ENCODE peak calls at places on chromosomes 11 and 22, in six cellular contexts. J is A549, G is IMR-90, C is HEK293T, E is GM12878, L is HepG2. Y is an unnamed sample.
A peak's percentile ranks its signal among the peaks of the same experiment; 100 is the strongest.

GRCh38 chr22:49207008-49207775 is 620.5 kb downstream of the BRD1 start:
- DNase-seq in J (no peak), G (no peak), C (no peak), E (no peak), L (no peak), Y (no peak)

GRCh38 chr22:21001601-21002325 is at the start of gene THAP7:
- DNase-seq in J (peak; percentile 92), G (peak; percentile 93), C (peak; percentile 96), E (peak; percentile 91), L (peak; percentile 90), Y (peak; percentile 100)

GRCh38 chr11:121299417-121299816 is 6.8 kb downstream of the SC5D start:
- DNase-seq in J (no peak), G (peak; percentile 19), C (no peak), E (no peak), L (no peak), Y (no peak)

GRCh38 chr11:5937868-5938602 is 4.0 kb upstream of the OR56A3 start:
- DNase-seq in J (no peak), G (no peak), C (no peak), E (no peak), L (no peak), Y (no peak)

GRCh38 chr11:45773271-45774022 is 31.5 kb upstream of the SLC35C1 start:
- DNase-seq in J (no peak), G (no peak), C (no peak), E (no peak), L (no peak), Y (no peak)

GRCh38 chr11:76265771-76266241 is 59.5 kb upstream of the WNT11 start:
- DNase-seq in J (no peak), G (no peak), C (no peak), E (no peak), L (no peak), Y (no peak)

GRCh38 chr11:124108158-124108557 is 7.1 kb upstream of the VWA5A start:
- DNase-seq in J (peak; percentile 29), G (peak; percentile 15), C (no peak), E (no peak), L (peak; percentile 3), Y (peak; percentile 76)

GRCh38 chr22:40310081-40310770 is 36.1 kb upstream of the ADSL start:
- DNase-seq in J (no peak), G (peak; percentile 93), C (no peak), E (no peak), L (no peak), Y (no peak)

GRCh38 chr11:12259956-12260355 is 117.4 kb upstream of the PARVA start:
- DNase-seq in J (no peak), G (no peak), C (no peak), E (no peak), L (no peak), Y (no peak)

GRCh38 chr11:100863080-100863581 is 176.0 kb downstream of the ARHGAP42 start:
- DNase-seq in J (peak; percentile 19), G (peak; percentile 95), C (no peak), E (peak; percentile 49), L (no peak), Y (peak; percentile 75)

GRCh38 chr11:104705475-104706195 is 192.6 kb downstream of the CASP12 start:
- DNase-seq in J (no peak), G (peak; percentile 18), C (no peak), E (peak; percentile 59), L (no peak), Y (no peak)

GRCh38 chr11:126594921-126595367 is 239.5 kb downstream of the ST3GAL4 start:
- DNase-seq in J (no peak), G (no peak), C (no peak), E (no peak), L (no peak), Y (no peak)

GRCh38 chr11:126598344-126599092 is 243.0 kb downstream of the ST3GAL4 start:
- DNase-seq in J (no peak), G (no peak), C (no peak), E (no peak), L (no peak), Y (no peak)

GRCh38 chr11:126596474-126596873 is 241.0 kb downstream of the ST3GAL4 start:
- DNase-seq in J (no peak), G (no peak), C (no peak), E (no peak), L (no peak), Y (no peak)

GRCh38 chr11:126595560-126595959 is 240.1 kb downstream of the ST3GAL4 start:
- DNase-seq in J (no peak), G (no peak), C (no peak), E (no peak), L (no peak), Y (no peak)

GRCh38 chr11:126597041-126597440 is 241.6 kb downstream of the ST3GAL4 start:
- DNase-seq in J (no peak), G (no peak), C (no peak), E (no peak), L (no peak), Y (no peak)
- TF ChIP-seq BHLHE40 in J (no peak), G (no peak), C (no peak), E (no peak), L (no peak), Y (no peak)

GRCh38 chr11:73403541-73403940 is 27.3 kb downstream of the RELT start:
- DNase-seq in J (no peak), G (no peak), C (no peak), E (no peak), L (no peak), Y (no peak)

GRCh38 chr11:73404506-73405145 is 28.4 kb downstream of the RELT start:
- DNase-seq in J (no peak), G (no peak), C (no peak), E (no peak), L (no peak), Y (no peak)

GRCh38 chr11:73405146-73405510 is 28.9 kb downstream of the RELT start:
- DNase-seq in J (no peak), G (no peak), C (no peak), E (no peak), L (no peak), Y (no peak)

GRCh38 chr11:73402834-73403185 is 26.6 kb downstream of the RELT start:
- DNase-seq in J (no peak), G (no peak), C (no peak), E (no peak), L (no peak), Y (no peak)

DNA sequence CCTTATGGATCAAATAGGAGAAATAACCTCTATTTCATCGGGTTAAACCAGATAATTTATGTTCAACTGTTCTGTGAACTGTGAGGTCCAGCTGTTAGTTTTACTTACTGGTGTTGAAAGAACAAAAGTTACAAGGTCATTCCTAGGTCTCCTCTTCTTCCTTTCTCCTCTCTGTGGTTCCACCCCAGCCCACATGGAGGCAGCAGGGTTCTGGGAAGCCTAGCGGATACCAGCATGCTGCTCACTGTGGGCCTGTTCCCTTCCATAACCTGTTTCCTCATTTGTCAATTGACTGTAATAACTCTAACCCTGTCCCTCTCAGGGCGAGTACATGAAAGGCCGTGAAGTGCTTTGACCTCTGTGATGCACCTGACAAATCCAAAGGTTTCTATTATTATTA is 27.8 kb downstream of the RELT start:
- DNase-seq in J (peak; percentile 63), G (peak; percentile 40), C (peak; percentile 71), E (no peak), L (peak; percentile 74), Y (peak; percentile 57)
- TF ChIP-seq BHLHE40 in J (no peak), G (no peak), C (no peak), E (no peak), L (no peak), Y (peak; percentile 29)

GRCh38 chr11:69550846-69551245 is 69.4 kb downstream of the LINC01488 start:
- DNase-seq in J (no peak), G (no peak), C (no peak), E (no peak), L (no peak), Y (no peak)
- TF ChIP-seq BHLHE40 in J (no peak), G (no peak), C (no peak), E (no peak), L (no peak), Y (no peak)

GRCh38 chr11:112229159-112229558 is 2.9 kb downstream of the PTS start:
- DNase-seq in J (no peak), G (no peak), C (no peak), E (no peak), L (no peak), Y (no peak)
- TF ChIP-seq BHLHE40 in J (no peak), G (no peak), C (no peak), E (no peak), L (no peak), Y (no peak)

GRCh38 chr11:39442177-39442576 is 2017.3 kb downstream of the LRRC4C start:
- DNase-seq in J (no peak), G (no peak), C (no peak), E (no peak), L (no peak), Y (no peak)
- TF ChIP-seq BHLHE40 in J (no peak), G (no peak), C (no peak), E (no peak), L (no peak), Y (no peak)

GRCh38 chr11:31947051-31947450 is 135.9 kb upstream of the PAX6 start:
- DNase-seq in J (no peak), G (no peak), C (no peak), E (no peak), L (no peak), Y (no peak)
- TF ChIP-seq BHLHE40 in J (no peak), G (no peak), C (no peak), E (no peak), L (no peak), Y (no peak)

GRCh38 chr11:108497317-108498045 is 703 bp downstream of the POGLUT3 start:
- DNase-seq in J (peak; percentile 88), G (peak; percentile 100), C (peak; percentile 85), E (peak; percentile 60), L (peak; percentile 89), Y (peak; percentile 76)
- TF ChIP-seq BHLHE40 in J (no peak), G (peak; percentile 89), C (no peak), E (no peak), L (peak; percentile 54), Y (peak; percentile 70)

GRCh38 chr11:393219-394033 is 583 bp upstream of the PKP3 start:
- DNase-seq in J (peak; percentile 77), G (peak; percentile 78), C (no peak), E (no peak), L (peak; percentile 54), Y (peak; percentile 95)
- TF ChIP-seq BHLHE40 in J (no peak), G (peak; percentile 21), C (no peak), E (no peak), L (peak; percentile 25), Y (peak; percentile 51)

DNA sequence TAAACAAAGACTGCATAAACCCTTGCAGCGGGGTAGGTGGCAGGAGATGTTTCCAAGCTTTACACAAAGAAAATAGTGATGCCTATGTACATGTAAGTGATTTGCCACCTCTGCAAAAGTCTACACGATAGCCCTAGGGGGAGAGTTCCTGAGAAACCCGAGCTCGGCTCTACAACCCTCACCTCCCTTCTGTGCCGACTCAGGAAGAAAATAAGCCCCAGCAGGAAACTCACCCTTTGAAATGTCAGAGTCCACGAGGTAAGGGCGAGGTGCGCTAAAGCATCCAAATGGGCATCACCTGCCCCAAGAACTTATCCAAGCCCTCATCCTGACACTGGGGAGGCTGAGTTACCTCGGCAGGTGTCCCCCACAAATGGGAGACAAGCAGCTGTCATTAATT is 105.0 kb upstream of the KIRREL3 start:
- DNase-seq in J (no peak), G (no peak), C (no peak), E (no peak), L (no peak), Y (no peak)
- TF ChIP-seq BHLHE40 in J (no peak), G (no peak), C (no peak), E (no peak), L (no peak), Y (no peak)

Y was measured in K562.